ENCODE peak calls at places on chromosomes 4 and X, in eight cellular contexts. O is hepatocyte, T is AG04450, U is GM23338, G is PC-3, Y is left ventricle myocardium inferior, D is GM06990, W is endothelial cell of umbilical vein. C is an unnamed sample.

GRCh38 chr4:94724016-94724415 is 33.7 kb upstream of the BMPR1B start:
- DNase-seq in O (no peak), T (no peak), U (no peak), G (no peak), Y (no peak), D (no peak), W (no peak), C (no peak)

GRCh38 chrX:123696334-123696733 is 36.5 kb downstream of the THOC2 start:
- DNase-seq in O (no peak), T (no peak), U (no peak), G (peak), Y (no peak), D (no peak), W (no peak), C (no peak)

GRCh38 chrX:15336023-15336413 is 695 bp upstream of the PIGA start:
- DNase-seq in O (peak), T (peak), U (peak), G (peak), Y (no peak), D (no peak), W (peak), C (peak)

GRCh38 chr4:99052902-99053301 is 35.7 kb downstream of the ADH5 start:
- DNase-seq in O (no peak), T (no peak), U (no peak), G (no peak), Y (no peak), D (no peak), W (no peak), C (peak)

GRCh38 chrX:56397636-56398035 is 165.5 kb downstream of the KLF8 start:
- DNase-seq in O (no peak), T (no peak), U (no peak), G (no peak), Y (no peak), D (no peak), W (no peak), C (no peak)

GRCh38 chrX:40736170-40736505 is 796 bp upstream of the MED14 start:
- DNase-seq in O (no peak), T (no peak), U (no peak), G (peak), Y (no peak), D (no peak), W (no peak), C (no peak)

GRCh38 chr4:26161030-26161824 is 159.6 kb upstream of the RBPJ start:
- DNase-seq in O (no peak), T (no peak), U (peak), G (peak), Y (no peak), D (no peak), W (no peak), C (no peak)

GRCh38 chr4:122249357-122249756 is 97.2 kb downstream of the BLTP1 start:
- DNase-seq in O (no peak), T (no peak), U (no peak), G (no peak), Y (no peak), D (no peak), W (no peak), C (no peak)

GRCh38 chr4:7806080-7806630 is 133.5 kb downstream of the AFAP1 start:
- DNase-seq in O (no peak), T (no peak), U (peak), G (no peak), Y (peak), D (no peak), W (peak), C (no peak)

GRCh38 chr4:7160439-7160838 is 31.9 kb upstream of the SORCS2 start:
- DNase-seq in O (no peak), T (no peak), U (no peak), G (no peak), Y (no peak), D (no peak), W (no peak), C (no peak)

GRCh38 chrX:154775611-154776349 is 13.1 kb downstream of the DKC1 start:
- DNase-seq in O (no peak), T (no peak), U (no peak), G (peak), Y (peak), D (no peak), W (no peak), C (peak)

GRCh38 chr4:120034913-120035312 is 31.7 kb downstream of the MAD2L1 start:
- DNase-seq in O (no peak), T (no peak), U (no peak), G (no peak), Y (no peak), D (no peak), W (no peak), C (no peak)

DNA sequence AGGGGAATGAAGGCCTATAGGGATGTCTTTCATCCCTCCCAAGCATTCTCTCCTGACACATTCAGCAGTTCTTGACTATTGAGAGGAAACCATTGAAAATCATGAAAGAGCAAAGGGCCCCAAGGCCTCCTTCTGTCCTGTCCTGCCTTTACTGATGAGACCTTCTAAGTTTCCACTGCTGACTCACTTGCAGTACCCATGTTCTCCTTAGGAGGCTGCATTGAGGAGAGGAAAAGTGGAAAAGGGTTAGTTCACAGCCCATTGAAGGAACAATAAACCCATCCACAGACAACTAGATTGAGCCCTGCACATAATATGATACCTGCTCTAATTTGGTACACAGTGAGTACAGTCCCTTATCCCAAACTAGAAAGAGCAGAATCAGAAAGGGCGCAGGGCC is 115.1 kb upstream of the PNPLA4 start:
- DNase-seq in O (no peak), T (no peak), U (peak), G (peak), Y (no peak), D (no peak), W (no peak), C (peak)
- TF ChIP-seq CTCF in O (no peak), T (no peak), U (peak), G (peak), Y (no peak), D (no peak), W (no peak), C (peak)

DNA sequence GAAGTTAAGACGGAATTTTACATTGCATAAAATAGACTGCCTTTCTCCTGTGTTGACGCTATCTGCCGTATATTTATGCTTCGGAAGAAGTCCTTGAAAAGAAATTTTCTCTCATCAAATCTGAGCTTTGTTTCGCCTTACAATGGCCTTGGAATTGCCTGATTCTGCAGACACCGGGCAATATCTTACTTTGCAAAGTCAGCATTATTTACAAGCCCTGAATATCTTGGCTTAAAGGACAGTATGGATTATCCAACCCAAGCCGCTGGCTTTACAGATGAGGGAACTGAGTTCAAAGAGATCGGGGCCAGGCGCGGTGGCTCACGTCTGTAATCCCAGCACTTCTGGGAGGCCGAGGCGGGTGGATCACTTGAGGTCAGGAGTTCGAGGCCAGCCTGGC is 1.1 kb upstream of the MANBA start:
- DNase-seq in O (no peak), T (no peak), U (peak), G (no peak), Y (no peak), D (no peak), W (no peak), C (no peak)
- H3K4me3 ChIP-seq in O (peak), T (no peak), U (peak), G (peak), Y (peak), D (no peak), W (no peak), C (no peak)

GRCh38 chr4:110620352-110621327 is 2.2 kb downstream of the PITX2 start:
- DNase-seq in O (peak), T (no peak), U (peak), G (peak), Y (no peak), D (no peak), W (peak), C (peak)
- TF ChIP-seq CTCF in O (no peak), T (no peak), U (peak), G (no peak), Y (no peak), D (no peak), W (no peak), C (no peak)

GRCh38 chrX:1500701-1501624 is 36.0 kb downstream of the P2RY8 start:
- DNase-seq in O (no peak), T (no peak), U (no peak), G (no peak), Y (no peak), D (peak), W (no peak), C (no peak)
- H3K4me3 ChIP-seq in O (no peak), T (no peak), U (no peak), G (no peak), Y (peak), D (no peak), W (no peak), C (no peak)

DNA sequence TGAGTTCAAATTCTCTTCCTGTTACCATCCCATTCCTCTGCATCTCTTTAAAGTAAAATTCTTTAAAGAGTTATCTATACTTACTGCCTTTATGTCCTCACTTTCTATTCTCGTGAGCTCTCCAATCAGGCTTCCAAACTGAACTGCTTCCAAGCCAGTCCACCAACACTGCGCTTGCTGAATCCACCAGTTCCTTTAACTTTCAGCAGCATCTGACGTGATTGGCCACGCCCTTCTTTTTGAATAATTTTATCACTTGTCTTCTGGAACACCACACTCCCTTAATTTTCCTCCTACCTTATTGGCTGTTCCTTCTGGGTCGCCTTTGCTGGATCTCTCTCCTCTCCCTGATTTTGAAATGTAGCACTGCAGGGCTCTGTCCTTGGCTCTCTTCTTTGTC is at the start of gene KIAA1210:
- DNase-seq in O (no peak), T (no peak), U (no peak), G (no peak), Y (no peak), D (no peak), W (no peak), C (no peak)
- TF ChIP-seq CTCF in O (no peak), T (no peak), U (no peak), G (no peak), Y (no peak), D (no peak), W (no peak), C (no peak)

DNA sequence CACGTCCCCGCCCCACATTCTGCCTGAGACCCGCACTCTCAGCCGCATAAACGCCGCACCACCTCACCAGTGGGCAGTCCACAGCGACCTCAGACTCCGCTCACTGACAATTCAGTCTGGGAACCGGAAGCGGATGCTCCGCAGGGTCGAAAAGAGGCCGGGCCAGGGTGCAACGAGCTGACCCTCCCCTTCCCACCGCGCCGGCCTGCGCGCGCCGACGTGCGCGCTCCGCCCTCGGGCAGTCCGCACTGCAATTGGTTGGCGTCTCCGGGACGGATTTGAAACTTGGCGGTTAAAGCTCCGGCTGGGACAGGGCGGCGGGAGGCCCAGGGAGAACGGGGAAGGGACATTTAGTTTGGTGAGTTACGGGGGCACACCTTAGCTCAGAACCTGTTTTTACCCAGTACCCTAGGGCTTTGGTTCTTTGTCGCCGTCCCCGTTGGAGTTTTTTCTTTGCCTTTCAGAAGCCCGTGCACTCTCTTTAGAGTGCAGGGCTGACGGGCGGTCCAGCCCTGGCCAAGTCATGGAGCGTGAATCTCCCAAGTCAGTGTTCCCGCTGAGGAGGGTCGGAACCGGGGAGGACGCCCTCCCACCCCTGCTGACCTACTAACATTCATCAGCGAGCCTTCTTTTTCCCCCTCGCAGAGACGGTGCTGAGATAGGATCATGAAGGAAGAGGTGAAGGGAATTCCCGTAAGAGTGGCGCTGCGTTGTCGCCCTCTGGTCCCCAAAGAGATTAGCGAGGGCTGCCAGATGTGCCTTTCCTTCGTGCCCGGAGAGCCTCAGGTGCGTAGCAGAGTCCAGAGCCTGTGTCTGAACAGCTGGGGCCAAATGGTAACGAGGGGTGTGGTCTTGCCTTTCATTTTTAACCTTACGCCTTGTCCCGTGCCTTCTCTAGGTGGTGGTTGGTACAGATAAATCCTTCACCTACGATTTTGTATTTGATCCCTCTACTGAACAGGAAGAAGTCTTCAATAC is at the start of the genes KIF4A and PDZD11:
- DNase-seq in O (peak), T (peak), U (peak), G (peak), Y (peak), D (peak), W (peak), C (peak)
- H3K4me3 ChIP-seq in O (peak), T (peak), U (peak), G (peak), Y (peak), D (peak), W (peak), C (peak)

GRCh38 chr4:135927651-135928050 is 1604.6 kb downstream of the PCDH18 start:
- DNase-seq in O (no peak), T (no peak), U (no peak), G (peak), Y (no peak), D (no peak), W (no peak), C (peak)
- TF ChIP-seq CTCF in O (no peak), T (no peak), U (no peak), G (no peak), Y (no peak), D (no peak), W (no peak), C (no peak)

GRCh38 chr4:124435276-124435675 is 277.3 kb downstream of the ANKRD50 start:
- DNase-seq in O (no peak), T (no peak), U (no peak), G (no peak), Y (no peak), D (no peak), W (no peak), C (no peak)
- H3K4me3 ChIP-seq in O (no peak), T (no peak), U (no peak), G (no peak), Y (no peak), D (no peak), W (peak), C (no peak)

C was measured in epithelial cell of esophagus.